ENCODE peak calls at places on chromosome 15, in four cellular contexts. S is CD8-positive, alpha-beta T cell; F is H1; N is HL-60. D is an unnamed sample.

GRCh38 chr15:65095747-65096104 is 19.2 kb downstream of the KBTBD13 start:
- DNase-seq in N (no peak), S (no peak), F (no peak), D (no peak)

GRCh38 chr15:51093865-51094605 is 671 bp downstream of the TNFAIP8L3 start:
- DNase-seq in F (no peak), S (no peak), N (peak; percentile 37), D (no peak)

GRCh38 chr15:89051875-89052274 is 36.4 kb upstream of the ABHD2 start:
- DNase-seq in N (no peak), S (no peak), F (no peak), D (peak; percentile 67)

GRCh38 chr15:71011503-71012155 is 103.6 kb upstream of the THSD4 start:
- DNase-seq in S (no peak), N (no peak), F (no peak), D (peak; percentile 28)

GRCh38 chr15:70453238-70453637 is 310.1 kb downstream of the UACA start:
- DNase-seq in S (no peak), F (no peak), N (no peak), D (no peak)

GRCh38 chr15:65254237-65254820 is 32.4 kb downstream of the PARP16 start:
- DNase-seq in S (no peak), N (no peak), F (no peak), D (no peak)

GRCh38 chr15:68691667-68692066 is 112.9 kb downstream of the CORO2B start:
- DNase-seq in S (no peak), F (no peak), N (no peak), D (no peak)

GRCh38 chr15:85607842-85608241 is 186.9 kb downstream of the KLHL25 start:
- DNase-seq in N (no peak), F (no peak), S (no peak), D (peak; percentile 87)

GRCh38 chr15:70879386-70879785 is 12.8 kb downstream of the THAP10 start:
- DNase-seq in N (no peak), S (no peak), F (no peak), D (no peak)

GRCh38 chr15:52150878-52151277 is 38.3 kb upstream of the BCL2L10 start:
- DNase-seq in F (no peak), N (no peak), S (no peak), D (no peak)

GRCh38 chr15:83775738-83776137 is 121.8 kb downstream of the ADAMTSL3 start:
- DNase-seq in F (no peak), S (no peak), N (no peak), D (no peak)

GRCh38 chr15:92899910-92900711 is at the start of gene CHD2:
- DNase-seq in N (peak; percentile 75), F (peak; percentile 73), S (peak; percentile 58), D (peak; percentile 78)

GRCh38 chr15:67563961-67564570 is 21.6 kb downstream of the MAP2K5 start:
- DNase-seq in S (no peak), N (no peak), F (no peak), D (no peak)

GRCh38 chr15:68843425-68844311 is 23.0 kb upstream of the ANP32A start:
- DNase-seq in S (no peak), N (no peak), F (no peak), D (no peak)

GRCh38 chr15:69673236-69673881 is 220.7 kb downstream of the RPLP1 start:
- DNase-seq in N (no peak), F (no peak), S (no peak), D (no peak)

GRCh38 chr15:83248151-83248851 is 36.2 kb downstream of the BNC1 start:
- DNase-seq in F (peak; percentile 43), S (no peak), N (peak; percentile 22), D (peak; percentile 65)

GRCh38 chr15:64622410-64623260 is 152.8 kb downstream of the RBPMS2 start:
- DNase-seq in N (no peak), F (no peak), S (peak; percentile 25), D (no peak)

GRCh38 chr15:59191855-59192237 is 14.8 kb upstream of the LDHAL6B start:
- DNase-seq in S (no peak), F (no peak), N (no peak), D (peak; percentile 79)

GRCh38 chr15:25207369-25207768 is 231.5 kb downstream of the UBE3A start:
- DNase-seq in S (no peak), N (no peak), F (no peak), D (no peak)
- H3K4me3 ChIP-seq in S (no peak overlapping the region), N (no peak overlapping the region), F (no peak overlapping the region), D (no peak overlapping the region)

DNA sequence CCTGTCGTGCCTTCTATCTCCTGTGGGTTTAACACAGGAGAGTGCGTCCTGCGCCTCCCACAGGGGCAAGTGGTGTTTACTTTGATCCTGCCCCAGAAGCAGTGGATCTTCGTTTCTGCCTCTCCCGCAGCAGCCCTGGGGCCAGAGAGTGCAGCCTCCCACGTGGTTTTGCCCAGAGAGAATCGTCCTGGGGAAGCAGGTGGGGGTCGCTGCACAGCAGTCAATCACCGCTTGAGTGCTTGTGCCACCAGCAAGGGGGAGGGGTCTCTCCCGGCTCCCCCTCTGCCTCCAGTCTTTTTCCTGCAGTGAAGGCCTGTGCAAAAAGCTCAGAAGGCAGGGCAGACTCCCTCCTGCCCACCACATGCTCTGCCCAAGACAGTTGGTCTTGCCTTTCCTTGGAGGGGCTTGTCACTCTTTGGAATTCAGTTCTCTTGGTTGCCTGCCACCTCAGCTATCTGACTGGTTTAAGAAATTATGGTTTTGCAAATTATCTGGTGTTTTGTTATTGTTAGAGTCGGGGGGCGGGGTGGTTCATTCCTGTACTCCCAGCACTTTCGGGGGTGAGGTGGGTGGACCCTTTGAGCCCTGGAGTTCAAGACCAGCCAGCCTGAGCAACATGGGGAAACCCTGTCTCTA is 26.9 kb downstream of the STOML1 start:
- DNase-seq in N (no peak), S (no peak), F (no peak), D (no peak)
- H3K4me3 ChIP-seq in N (no peak overlapping the region), S (peak overlapping the region; percentile 51), F (no peak overlapping the region), D (no peak overlapping the region)

GRCh38 chr15:101458908-101459578 is 30.5 kb downstream of the PCSK6 start:
- DNase-seq in S (no peak), F (no peak), N (no peak), D (no peak)
- H3K4me3 ChIP-seq in S (no peak overlapping the region), F (no peak overlapping the region), N (no peak overlapping the region), D (no peak overlapping the region)

DNA sequence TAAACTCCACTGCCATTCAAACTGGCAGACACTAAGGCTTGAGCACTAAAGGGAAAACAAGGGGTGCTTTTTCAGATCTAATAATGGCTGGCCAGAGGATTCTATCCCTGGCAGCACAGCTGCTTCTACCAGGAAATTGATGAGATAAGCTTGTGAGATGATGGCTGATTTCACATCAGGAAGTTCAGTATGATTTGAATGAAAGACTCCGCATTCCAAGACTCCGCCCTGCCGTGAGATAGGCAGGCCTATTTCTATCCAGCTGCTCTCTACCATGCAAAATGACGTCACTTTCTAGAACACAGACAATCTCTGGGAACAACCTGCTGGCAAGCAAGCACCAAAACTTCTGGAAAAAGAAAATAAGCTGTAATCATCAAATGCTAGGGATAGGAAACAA is 171.8 kb downstream of the WDR76 start:
- DNase-seq in S (no peak), F (no peak), N (no peak), D (no peak)
- H3K4me3 ChIP-seq in S (no peak overlapping the region), F (no peak overlapping the region), N (no peak overlapping the region), D (no peak overlapping the region)

DNA sequence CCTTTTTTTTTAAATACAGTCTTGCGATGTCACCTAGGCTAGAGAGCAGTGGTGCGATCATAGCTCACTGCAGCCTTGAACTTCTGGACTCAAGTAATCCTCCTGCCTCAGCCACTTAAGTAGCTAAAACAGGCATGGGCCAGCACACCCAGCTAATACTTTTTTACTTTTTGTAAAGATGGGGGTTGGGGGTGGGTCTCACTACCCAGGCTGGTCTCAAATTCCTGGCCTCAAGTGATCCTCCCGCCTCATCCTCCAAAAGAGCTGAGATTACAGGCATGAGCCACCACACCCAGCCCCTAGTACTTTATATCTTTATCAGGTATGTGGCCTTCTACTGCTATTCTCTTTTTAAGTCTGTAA is 8.3 kb downstream of the PEAK1 start:
- DNase-seq in F (no peak), N (no peak), S (no peak), D (no peak)
- H3K4me3 ChIP-seq in F (no peak overlapping the region), N (no peak overlapping the region), S (no peak overlapping the region), D (no peak overlapping the region)

GRCh38 chr15:29676961-29677402 is 145.3 kb downstream of the TJP1 start:
- DNase-seq in F (no peak), S (no peak), N (no peak), D (no peak)
- H3K4me3 ChIP-seq in F (no peak overlapping the region), S (no peak overlapping the region), N (no peak overlapping the region), D (peak overlapping the region; percentile 12)

DNA sequence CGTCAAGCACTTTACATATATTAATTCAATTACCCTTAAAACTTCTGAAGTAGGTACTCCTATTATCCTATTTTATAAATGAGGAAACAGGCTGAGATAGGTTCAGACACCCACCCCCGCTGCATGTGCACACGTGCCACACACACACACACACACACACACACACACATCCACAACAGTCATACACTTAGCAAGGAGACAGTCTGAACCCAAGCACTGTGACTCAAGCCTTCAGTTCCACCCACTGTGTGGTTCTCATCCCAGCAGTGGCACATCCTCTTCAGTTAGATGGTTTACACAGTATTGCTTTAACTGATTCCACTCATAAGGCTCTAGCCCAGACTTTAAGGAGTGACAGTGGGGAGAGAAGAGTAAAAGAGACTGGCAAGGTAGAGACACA is 91.1 kb upstream of the FGF7 start:
- DNase-seq in S (no peak), F (no peak), N (no peak), D (no peak)
- H3K4me3 ChIP-seq in S (no peak overlapping the region), F (no peak overlapping the region), N (no peak overlapping the region), D (no peak overlapping the region)

DNA sequence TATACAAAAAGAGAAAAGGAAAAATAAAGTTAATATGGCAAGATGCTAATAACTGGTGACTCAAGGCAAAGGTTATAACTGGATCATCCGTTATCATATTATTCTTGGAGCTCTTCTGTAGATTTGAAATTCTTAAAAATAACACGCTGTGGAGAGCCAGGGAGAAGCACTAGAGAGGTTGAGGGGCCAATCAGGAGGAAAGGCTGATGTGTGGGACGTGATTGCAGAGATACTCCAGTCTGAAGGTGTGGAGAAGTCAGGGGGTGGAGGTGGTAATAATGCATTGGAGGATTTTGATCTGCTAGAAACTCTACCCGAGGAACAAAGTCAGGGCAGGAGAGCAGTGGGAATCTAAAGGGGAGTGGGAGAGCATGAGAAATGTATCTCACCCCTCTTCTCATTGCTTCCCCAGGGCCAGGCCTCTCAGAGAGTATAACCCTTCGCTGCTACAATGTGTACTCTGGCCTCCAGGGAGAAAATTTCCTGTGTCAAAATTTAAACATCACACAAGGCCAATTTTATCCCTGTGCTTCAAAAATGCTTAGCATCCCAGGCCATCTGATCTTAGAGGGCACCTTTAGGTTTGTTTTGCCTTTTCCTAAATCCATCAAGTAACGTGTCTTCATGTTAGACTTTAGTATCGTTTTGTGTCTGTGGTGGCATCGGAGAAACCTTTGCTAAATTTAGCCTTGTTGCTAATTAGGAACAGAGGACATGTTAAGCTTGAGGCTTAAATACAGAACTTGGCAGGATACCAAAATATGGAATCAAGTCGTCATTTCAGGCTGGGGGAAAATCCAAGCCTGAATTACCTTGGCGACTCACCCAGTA is 211.4 kb upstream of the SEMA6D start:
- DNase-seq in S (no peak), N (no peak), F (no peak), D (peak; percentile 32)
- H3K4me3 ChIP-seq in S (no peak overlapping the region), N (no peak overlapping the region), F (no peak overlapping the region), D (no peak overlapping the region)

DNA sequence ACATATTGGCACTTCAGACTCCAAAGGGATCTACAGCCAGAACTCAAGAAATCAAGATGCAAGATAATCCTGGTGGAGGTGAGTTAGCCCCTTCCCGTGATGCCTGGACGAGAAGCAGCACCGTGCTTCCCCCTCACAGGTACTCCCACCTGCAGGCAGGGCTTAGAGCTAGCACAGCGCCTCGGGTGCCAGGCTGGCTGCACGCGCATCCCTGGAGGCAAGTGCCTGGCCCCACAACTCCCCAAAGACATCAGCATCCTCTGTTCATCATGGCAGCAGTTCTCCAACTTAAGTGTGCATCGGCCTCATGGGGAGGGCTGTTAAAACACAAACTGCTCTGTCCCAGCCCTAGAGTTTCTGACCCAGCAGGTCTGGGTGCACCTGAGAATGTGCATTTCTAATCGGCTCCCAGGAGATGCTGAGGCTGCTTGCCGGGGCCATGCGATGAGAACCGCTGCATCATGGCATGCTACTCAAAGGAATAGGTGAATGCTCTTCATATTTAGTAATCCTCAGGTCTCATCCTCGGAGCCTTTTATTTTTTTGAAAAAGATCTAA is 244.4 kb downstream of the ADAMTS17 start:
- DNase-seq in F (no peak), S (no peak), N (no peak), D (no peak)
- H3K4me3 ChIP-seq in F (no peak overlapping the region), S (no peak overlapping the region), N (no peak overlapping the region), D (no peak overlapping the region)